ENCODE peak calls at places on chromosomes 4 and X, in ten cellular contexts. One of them, this sample, is unnamed.

GRCh38 chrX:5236096-5236495 is 992.6 kb downstream of the NLGN4X start:
- DNase-seq in HTR-8/SVneo: no peak
- DNase-seq in Daoy: no peak
- DNase-seq in hypothalamus: no peak
- DNase-seq in stimulated activated CD8-positive, alpha-beta memory T cell treated with anti-CD3 and anti-CD28 coated beads, Interleukin-7, amount 100 ng/mL, for 1 hour: no peak
- DNase-seq in T1000: no peak
- DNase-seq in glutamatergic neuron: no peak
- DNase-seq in activated CD4-positive, alpha-beta T cell treated with anti-CD3 and anti-CD28 coated beads for 1 hour: no peak
- DNase-seq in substantia nigra: no peak
- DNase-seq in NCI-H345: no peak
- DNase-seq in this sample: no peak

GRCh38 chrX:155071694-155072215 is 447 bp downstream of the BRCC3 start:
- DNase-seq in HTR-8/SVneo: no peak
- DNase-seq in Daoy: no peak
- DNase-seq in hypothalamus: no peak
- DNase-seq in stimulated activated CD8-positive, alpha-beta memory T cell treated with anti-CD3 and anti-CD28 coated beads, Interleukin-7, amount 100 ng/mL, for 1 hour: no peak
- DNase-seq in T1000: no peak
- DNase-seq in glutamatergic neuron: peak
- DNase-seq in activated CD4-positive, alpha-beta T cell treated with anti-CD3 and anti-CD28 coated beads for 1 hour: no peak
- DNase-seq in substantia nigra: no peak
- DNase-seq in NCI-H345: no peak
- DNase-seq in this sample: peak

GRCh38 chr4:85107553-85107952 is 141.1 kb upstream of the WDFY3 start:
- DNase-seq in HTR-8/SVneo: no peak
- DNase-seq in Daoy: no peak
- DNase-seq in hypothalamus: no peak
- DNase-seq in stimulated activated CD8-positive, alpha-beta memory T cell treated with anti-CD3 and anti-CD28 coated beads, Interleukin-7, amount 100 ng/mL, for 1 hour: no peak
- DNase-seq in T1000: no peak
- DNase-seq in glutamatergic neuron: no peak
- DNase-seq in activated CD4-positive, alpha-beta T cell treated with anti-CD3 and anti-CD28 coated beads for 1 hour: no peak
- DNase-seq in substantia nigra: no peak
- DNase-seq in NCI-H345: no peak
- DNase-seq in this sample: no peak

GRCh38 chr4:88725986-88726385 is 28.4 kb upstream of the NAP1L5 start:
- DNase-seq in HTR-8/SVneo: no peak
- DNase-seq in Daoy: no peak
- DNase-seq in hypothalamus: no peak
- DNase-seq in stimulated activated CD8-positive, alpha-beta memory T cell treated with anti-CD3 and anti-CD28 coated beads, Interleukin-7, amount 100 ng/mL, for 1 hour: no peak
- DNase-seq in T1000: no peak
- DNase-seq in glutamatergic neuron: no peak
- DNase-seq in activated CD4-positive, alpha-beta T cell treated with anti-CD3 and anti-CD28 coated beads for 1 hour: no peak
- DNase-seq in substantia nigra: no peak
- DNase-seq in NCI-H345: no peak
- DNase-seq in this sample: no peak

GRCh38 chr4:7067147-7067522 is 729 bp downstream of the GRPEL1 start:
- DNase-seq in HTR-8/SVneo: no peak
- DNase-seq in Daoy: no peak
- DNase-seq in hypothalamus: no peak
- DNase-seq in stimulated activated CD8-positive, alpha-beta memory T cell treated with anti-CD3 and anti-CD28 coated beads, Interleukin-7, amount 100 ng/mL, for 1 hour: no peak
- DNase-seq in T1000: no peak
- DNase-seq in glutamatergic neuron: no peak
- DNase-seq in activated CD4-positive, alpha-beta T cell treated with anti-CD3 and anti-CD28 coated beads for 1 hour: peak
- DNase-seq in substantia nigra: no peak
- DNase-seq in NCI-H345: no peak
- DNase-seq in this sample: no peak

GRCh38 chr4:133147922-133148689 is 988 bp upstream of the PCDH10 start:
- DNase-seq in HTR-8/SVneo: peak
- DNase-seq in Daoy: peak
- DNase-seq in hypothalamus: peak
- DNase-seq in stimulated activated CD8-positive, alpha-beta memory T cell treated with anti-CD3 and anti-CD28 coated beads, Interleukin-7, amount 100 ng/mL, for 1 hour: no peak
- DNase-seq in T1000: no peak
- DNase-seq in glutamatergic neuron: peak
- DNase-seq in activated CD4-positive, alpha-beta T cell treated with anti-CD3 and anti-CD28 coated beads for 1 hour: no peak
- DNase-seq in substantia nigra: peak
- DNase-seq in NCI-H345: peak
- DNase-seq in this sample: peak

GRCh38 chrX:24520472-24520871 is 55.4 kb downstream of the PDK3 start:
- DNase-seq in HTR-8/SVneo: no peak
- DNase-seq in Daoy: no peak
- DNase-seq in hypothalamus: no peak
- DNase-seq in stimulated activated CD8-positive, alpha-beta memory T cell treated with anti-CD3 and anti-CD28 coated beads, Interleukin-7, amount 100 ng/mL, for 1 hour: no peak
- DNase-seq in T1000: no peak
- DNase-seq in glutamatergic neuron: no peak
- DNase-seq in activated CD4-positive, alpha-beta T cell treated with anti-CD3 and anti-CD28 coated beads for 1 hour: no peak
- DNase-seq in substantia nigra: no peak
- DNase-seq in NCI-H345: no peak
- DNase-seq in this sample: no peak

GRCh38 chrX:4710618-4711433 is 997.4 kb upstream of the PRKX start:
- DNase-seq in HTR-8/SVneo: no peak
- DNase-seq in Daoy: no peak
- DNase-seq in hypothalamus: no peak
- DNase-seq in stimulated activated CD8-positive, alpha-beta memory T cell treated with anti-CD3 and anti-CD28 coated beads, Interleukin-7, amount 100 ng/mL, for 1 hour: no peak
- DNase-seq in T1000: no peak
- DNase-seq in glutamatergic neuron: no peak
- DNase-seq in activated CD4-positive, alpha-beta T cell treated with anti-CD3 and anti-CD28 coated beads for 1 hour: no peak
- DNase-seq in substantia nigra: no peak
- DNase-seq in NCI-H345: peak
- DNase-seq in this sample: no peak

GRCh38 chr4:65249111-65249510 is 421.2 kb downstream of the EPHA5 start:
- DNase-seq in HTR-8/SVneo: no peak
- DNase-seq in Daoy: no peak
- DNase-seq in hypothalamus: no peak
- DNase-seq in stimulated activated CD8-positive, alpha-beta memory T cell treated with anti-CD3 and anti-CD28 coated beads, Interleukin-7, amount 100 ng/mL, for 1 hour: no peak
- DNase-seq in T1000: no peak
- DNase-seq in glutamatergic neuron: no peak
- DNase-seq in activated CD4-positive, alpha-beta T cell treated with anti-CD3 and anti-CD28 coated beads for 1 hour: no peak
- DNase-seq in substantia nigra: no peak
- DNase-seq in NCI-H345: no peak
- DNase-seq in this sample: no peak

GRCh38 chrX:85963736-85964135 is 83.6 kb downstream of the CHM start:
- DNase-seq in HTR-8/SVneo: peak
- DNase-seq in Daoy: peak
- DNase-seq in hypothalamus: no peak
- DNase-seq in stimulated activated CD8-positive, alpha-beta memory T cell treated with anti-CD3 and anti-CD28 coated beads, Interleukin-7, amount 100 ng/mL, for 1 hour: no peak
- DNase-seq in T1000: no peak
- DNase-seq in glutamatergic neuron: no peak
- DNase-seq in activated CD4-positive, alpha-beta T cell treated with anti-CD3 and anti-CD28 coated beads for 1 hour: no peak
- DNase-seq in substantia nigra: no peak
- DNase-seq in NCI-H345: no peak
- DNase-seq in this sample: no peak

GRCh38 chr4:107721436-107722090 is 1.5 kb upstream of the PAPSS1 start:
- DNase-seq in HTR-8/SVneo: no peak
- DNase-seq in Daoy: no peak
- DNase-seq in hypothalamus: no peak
- DNase-seq in stimulated activated CD8-positive, alpha-beta memory T cell treated with anti-CD3 and anti-CD28 coated beads, Interleukin-7, amount 100 ng/mL, for 1 hour: no peak
- DNase-seq in T1000: no peak
- DNase-seq in glutamatergic neuron: peak
- DNase-seq in activated CD4-positive, alpha-beta T cell treated with anti-CD3 and anti-CD28 coated beads for 1 hour: peak
- DNase-seq in substantia nigra: no peak
- DNase-seq in NCI-H345: peak
- DNase-seq in this sample: no peak

GRCh38 chrX:21479695-21480280 is 105.6 kb downstream of the CNKSR2 start:
- DNase-seq in HTR-8/SVneo: peak
- DNase-seq in Daoy: peak
- DNase-seq in hypothalamus: no peak
- DNase-seq in stimulated activated CD8-positive, alpha-beta memory T cell treated with anti-CD3 and anti-CD28 coated beads, Interleukin-7, amount 100 ng/mL, for 1 hour: no peak
- DNase-seq in T1000: no peak
- DNase-seq in glutamatergic neuron: no peak
- DNase-seq in activated CD4-positive, alpha-beta T cell treated with anti-CD3 and anti-CD28 coated beads for 1 hour: no peak
- DNase-seq in substantia nigra: no peak
- DNase-seq in NCI-H345: peak
- DNase-seq in this sample: no peak

GRCh38 chr4:79574741-79575451 is 166.9 kb upstream of the GK2 start:
- DNase-seq in HTR-8/SVneo: no peak
- DNase-seq in Daoy: no peak
- DNase-seq in hypothalamus: no peak
- DNase-seq in stimulated activated CD8-positive, alpha-beta memory T cell treated with anti-CD3 and anti-CD28 coated beads, Interleukin-7, amount 100 ng/mL, for 1 hour: no peak
- DNase-seq in T1000: no peak
- DNase-seq in glutamatergic neuron: no peak
- DNase-seq in activated CD4-positive, alpha-beta T cell treated with anti-CD3 and anti-CD28 coated beads for 1 hour: no peak
- DNase-seq in substantia nigra: no peak
- DNase-seq in NCI-H345: no peak
- DNase-seq in this sample: no peak

GRCh38 chr4:112031712-112032328 is 113.4 kb upstream of the FAM241A start:
- DNase-seq in HTR-8/SVneo: peak
- DNase-seq in Daoy: peak
- DNase-seq in hypothalamus: no peak
- DNase-seq in stimulated activated CD8-positive, alpha-beta memory T cell treated with anti-CD3 and anti-CD28 coated beads, Interleukin-7, amount 100 ng/mL, for 1 hour: no peak
- DNase-seq in T1000: peak
- DNase-seq in glutamatergic neuron: no peak
- DNase-seq in activated CD4-positive, alpha-beta T cell treated with anti-CD3 and anti-CD28 coated beads for 1 hour: no peak
- DNase-seq in substantia nigra: no peak
- DNase-seq in NCI-H345: peak
- DNase-seq in this sample: no peak

GRCh38 chr4:107276052-107276451 is 239.9 kb upstream of the DKK2 start:
- DNase-seq in HTR-8/SVneo: no peak
- DNase-seq in Daoy: no peak
- DNase-seq in hypothalamus: no peak
- DNase-seq in stimulated activated CD8-positive, alpha-beta memory T cell treated with anti-CD3 and anti-CD28 coated beads, Interleukin-7, amount 100 ng/mL, for 1 hour: no peak
- DNase-seq in T1000: no peak
- DNase-seq in glutamatergic neuron: no peak
- DNase-seq in activated CD4-positive, alpha-beta T cell treated with anti-CD3 and anti-CD28 coated beads for 1 hour: no peak
- DNase-seq in substantia nigra: no peak
- DNase-seq in NCI-H345: no peak
- DNase-seq in this sample: no peak

GRCh38 chr4:141036786-141037185 is 96.5 kb downstream of the RNF150 start:
- DNase-seq in HTR-8/SVneo: no peak
- DNase-seq in Daoy: no peak
- DNase-seq in hypothalamus: no peak
- DNase-seq in stimulated activated CD8-positive, alpha-beta memory T cell treated with anti-CD3 and anti-CD28 coated beads, Interleukin-7, amount 100 ng/mL, for 1 hour: no peak
- DNase-seq in T1000: no peak
- DNase-seq in glutamatergic neuron: no peak
- DNase-seq in activated CD4-positive, alpha-beta T cell treated with anti-CD3 and anti-CD28 coated beads for 1 hour: no peak
- DNase-seq in substantia nigra: no peak
- DNase-seq in NCI-H345: peak
- DNase-seq in this sample: no peak

GRCh38 chrX:45351478-45351877 is 150.8 kb upstream of the DIPK2B start:
- DNase-seq in HTR-8/SVneo: peak
- DNase-seq in Daoy: peak
- DNase-seq in hypothalamus: no peak
- DNase-seq in stimulated activated CD8-positive, alpha-beta memory T cell treated with anti-CD3 and anti-CD28 coated beads, Interleukin-7, amount 100 ng/mL, for 1 hour: no peak
- DNase-seq in T1000: no peak
- DNase-seq in glutamatergic neuron: no peak
- DNase-seq in activated CD4-positive, alpha-beta T cell treated with anti-CD3 and anti-CD28 coated beads for 1 hour: no peak
- DNase-seq in substantia nigra: no peak
- DNase-seq in NCI-H345: no peak
- DNase-seq in this sample: no peak

This sample was measured in right cardiac atrium.